ENCODE peak calls at places on chromosomes 13 and 19, in ten cellular contexts. C is ovary; S is cardiac fibroblast; O is psoas muscle; B is HFFc6; P is epithelial cell of esophagus; E is left ventricle myocardium inferior; H is Calu3; A is activated CD8-positive, alpha-beta T cell treated with anti-CD3 and anti-CD28 coated beads for 36 hours; J is coronary artery. K is an unnamed sample.
A peak's percentile ranks its signal among the peaks of the same experiment; 100 is the strongest.

GRCh38 chr13:113393572-113394503 is 29.9 kb upstream of the GRTP1 start:
- DNase-seq in C (peak; percentile 85), S (peak; percentile 80), O (peak; percentile 88), B (peak; percentile 40), P (peak; percentile 70), E (peak; percentile 83), H (peak; percentile 67), A (peak; percentile 89), J (peak; percentile 83), K (peak; percentile 96)

GRCh38 chr13:80166352-80166751 is 174.6 kb downstream of the SPRY2 start:
- DNase-seq in C (no peak), S (peak; percentile 11), O (no peak), B (no peak), P (no peak), E (no peak), H (no peak), A (no peak), J (no peak), K (no peak)

GRCh38 chr13:21573920-21574712 is 29.9 kb downstream of the MICU2 start:
- DNase-seq in C (no peak), S (no peak), O (no peak), B (no peak), P (no peak), E (no peak), H (no peak), A (no peak), J (no peak), K (no peak)

GRCh38 chr19:8877854-8878705 is 45.9 kb downstream of the MBD3L1 start:
- DNase-seq in C (no peak), S (no peak), O (no peak), B (no peak), P (no peak), E (no peak), H (no peak), A (no peak), J (no peak), K (no peak)

GRCh38 chr13:29556742-29557141 is 38.7 kb downstream of the SLC7A1 start:
- DNase-seq in C (no peak), S (no peak), O (no peak), B (no peak), P (no peak), E (no peak), H (no peak), A (no peak), J (no peak), K (no peak)

GRCh38 chr19:13091400-13092161 is 11.1 kb downstream of the LYL1 start:
- DNase-seq in C (peak; percentile 82), S (peak; percentile 96), O (peak; percentile 67), B (no peak), P (no peak), E (peak; percentile 62), H (no peak), A (no peak), J (peak; percentile 94), K (no peak)

GRCh38 chr13:107275945-107276614 is 708.1 kb upstream of the ARGLU1 start:
- DNase-seq in C (no peak), S (peak; percentile 42), O (no peak), B (no peak), P (peak; percentile 71), E (no peak), H (no peak), A (no peak), J (no peak), K (no peak)

GRCh38 chr19:16301999-16302694 is 22.5 kb upstream of the KLF2 start:
- DNase-seq in C (no peak), S (no peak), O (peak; percentile 74), B (peak; percentile 32), P (peak; percentile 79), E (no peak), H (peak; percentile 69), A (no peak), J (no peak), K (no peak)

GRCh38 chr13:28204690-28205443 is 66.5 kb downstream of the PAN3 start:
- DNase-seq in C (no peak), S (no peak), O (no peak), B (no peak), P (no peak), E (no peak), H (no peak), A (peak; percentile 89), J (no peak), K (peak; percentile 27)

GRCh38 chr13:28204043-28204442 is 65.7 kb downstream of the PAN3 start:
- DNase-seq in C (no peak), S (no peak), O (no peak), B (no peak), P (no peak), E (no peak), H (no peak), A (no peak), J (no peak), K (no peak)

GRCh38 chr13:28199089-28199488 is 60.7 kb downstream of the PAN3 start:
- DNase-seq in C (no peak), S (no peak), O (no peak), B (no peak), P (no peak), E (no peak), H (no peak), A (no peak), J (no peak), K (no peak)
- TF ChIP-seq CTCF in C (no peak), S (peak; percentile 11), O (no peak), B (peak; percentile 48), P (no peak), E (no peak), H (no peak), A (peak; percentile 13), J (no peak), K (no peak)

GRCh38 chr19:47417107-47417745 is 2.1 kb downstream of the MEIS3 start:
- DNase-seq in C (no peak), S (no peak), O (no peak), B (no peak), P (no peak), E (no peak), H (no peak), A (no peak), J (no peak), K (no peak)

GRCh38 chr19:47415953-47416666 is 3.2 kb downstream of the MEIS3 start:
- DNase-seq in C (no peak), S (no peak), O (no peak), B (no peak), P (no peak), E (no peak), H (no peak), A (no peak), J (no peak), K (no peak)

GRCh38 chr19:47413941-47414340 is 5.4 kb downstream of the MEIS3 start:
- DNase-seq in C (no peak), S (no peak), O (no peak), B (no peak), P (no peak), E (no peak), H (no peak), A (no peak), J (no peak), K (no peak)

GRCh38 chr19:47416667-47417033 is 2.7 kb downstream of the MEIS3 start:
- DNase-seq in C (no peak), S (no peak), O (no peak), B (no peak), P (no peak), E (no peak), H (no peak), A (no peak), J (no peak), K (no peak)

DNA sequence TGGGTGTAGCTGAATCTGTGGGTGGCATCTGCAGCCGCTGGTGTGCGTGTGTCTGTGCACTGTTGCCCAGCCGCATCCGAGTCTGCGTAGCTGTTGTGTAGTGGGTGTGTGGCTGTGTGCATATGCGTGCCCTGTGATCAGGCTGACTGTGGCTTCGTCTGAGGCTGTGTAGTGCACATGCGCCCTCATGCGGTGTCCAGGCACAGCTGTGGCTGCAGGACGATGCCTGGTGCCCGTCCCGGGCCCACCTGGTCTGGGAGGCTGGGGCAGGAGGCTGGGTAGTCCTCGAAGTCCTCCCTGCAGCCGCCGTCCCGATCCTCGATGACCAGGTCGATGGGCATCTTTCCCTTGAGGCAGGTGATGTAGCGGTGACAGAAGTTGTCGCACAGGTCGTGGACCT is 4.9 kb downstream of the MEIS3 start:
- DNase-seq in C (no peak), S (no peak), O (no peak), B (no peak), P (peak; percentile 21), E (no peak), H (peak; percentile 82), A (no peak), J (no peak), K (no peak)
- TF ChIP-seq CTCF in C (no peak), S (no peak), O (no peak), B (no peak), P (peak; percentile 32), E (no peak), H (peak; percentile 40), A (no peak), J (no peak), K (no peak)

GRCh38 chr19:15280915-15281683 is 48.9 kb upstream of the EPHX3 start:
- DNase-seq in C (peak; percentile 85), S (peak; percentile 88), O (peak; percentile 91), B (peak; percentile 77), P (peak; percentile 86), E (peak; percentile 91), H (peak; percentile 32), A (no peak), J (peak; percentile 87), K (no peak)
- TF ChIP-seq CTCF in C (no peak), S (peak; percentile 25), O (no peak), B (peak; percentile 58), P (peak; percentile 46), E (peak; percentile 40), H (no peak), A (no peak), J (no peak), K (no peak)

GRCh38 chr19:45682908-45683307 is 8.8 kb downstream of the SNRPD2 start:
- DNase-seq in C (no peak), S (no peak), O (no peak), B (no peak), P (no peak), E (no peak), H (no peak), A (no peak), J (no peak), K (no peak)

GRCh38 chr19:45692187-45693111 is at the start of gene QPCTL:
- DNase-seq in C (peak; percentile 95), S (peak; percentile 100), O (peak; percentile 97), B (peak; percentile 100), P (peak; percentile 100), E (peak; percentile 95), H (peak; percentile 99), A (peak; percentile 99), J (peak; percentile 99), K (peak; percentile 96)

GRCh38 chr19:45682117-45682516 is 9.6 kb downstream of the SNRPD2 start:
- DNase-seq in C (no peak), S (no peak), O (no peak), B (no peak), P (no peak), E (no peak), H (no peak), A (no peak), J (no peak), K (no peak)

GRCh38 chr19:45691516-45692186 is at the start of gene SNRPD2:
- DNase-seq in C (peak; percentile 95), S (peak; percentile 97), O (peak; percentile 92), B (peak; percentile 95), P (peak; percentile 94), E (peak; percentile 91), H (peak; percentile 96), A (peak; percentile 95), J (peak; percentile 94), K (peak; percentile 92)

DNA sequence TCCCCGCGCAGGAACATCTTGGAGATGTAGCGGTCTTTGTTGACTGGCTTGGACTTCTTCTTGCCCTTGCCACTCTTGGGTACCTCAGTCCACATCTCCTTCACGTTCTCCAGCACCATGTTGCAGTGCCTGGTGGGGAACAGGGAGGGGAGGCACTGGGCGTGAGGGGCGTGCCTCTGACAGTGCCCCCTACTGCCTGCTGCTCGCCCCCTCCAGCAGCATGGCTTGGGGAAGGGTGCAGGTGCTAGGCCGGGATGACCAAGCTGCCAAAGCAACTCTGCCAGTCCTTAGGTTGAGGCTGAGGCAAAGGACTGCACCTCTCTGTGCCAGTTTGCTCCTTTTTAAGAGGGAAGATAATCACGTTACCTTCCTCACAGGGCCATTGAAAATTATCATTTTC is 4.2 kb downstream of the SNRPD2 start:
- DNase-seq in C (no peak), S (no peak), O (no peak), B (no peak), P (no peak), E (no peak), H (no peak), A (no peak), J (no peak), K (no peak)
- TF ChIP-seq CTCF in C (no peak), S (no peak), O (no peak), B (no peak), P (no peak), E (no peak), H (no peak), A (no peak), J (no peak), K (no peak)